ENCODE peak calls at places on chromosomes 12 and 14, in seven cellular contexts. Y is stomach, C is A549, L is ovary, B is spleen, H is IMR-90, J is uterus. F is an unnamed sample. For H3K4me1, the result is how much of the 10 kb centered on the place peaks cover.

GRCh38 chr12:47742253-47742825 is 16.3 kb downstream of the RAPGEF3 start:
- DNase-seq in Y (peak), C (peak), L (no peak), B (peak), H (no peak), J (peak), F (no peak)

GRCh38 chr14:29140059-29140458 is 373.5 kb downstream of the FOXG1 start:
- DNase-seq in Y (no peak), C (no peak), L (no peak), B (no peak), H (no peak), J (no peak), F (no peak)

GRCh38 chr14:50388256-50388931 is 8.3 kb downstream of the CDKL1 start:
- DNase-seq in Y (peak), C (no peak), L (peak), B (peak), H (no peak), J (peak), F (no peak)

GRCh38 chr14:69992564-69992963 is 113.3 kb downstream of the SMOC1 start:
- DNase-seq in Y (no peak), C (no peak), L (no peak), B (no peak), H (no peak), J (no peak), F (no peak)

GRCh38 chr12:102479099-102479887 is 1.1 kb downstream of the IGF1 start:
- DNase-seq in Y (no peak), C (no peak), L (no peak), B (no peak), H (no peak), J (no peak), F (no peak)

GRCh38 chr12:46266382-46266791 is 2.5 kb downstream of the SLC38A1 start:
- DNase-seq in Y (no peak), C (peak), L (no peak), B (no peak), H (peak), J (no peak), F (no peak)

GRCh38 chr12:51381226-51382079 is 9.8 kb downstream of the GALNT6 start:
- DNase-seq in Y (no peak), C (no peak), L (peak), B (no peak), H (peak), J (no peak), F (no peak)

GRCh38 chr14:98926151-98926550 is 345.8 kb downstream of the BCL11B start:
- DNase-seq in Y (no peak), C (no peak), L (no peak), B (peak), H (no peak), J (no peak), F (no peak)

GRCh38 chr12:75877588-75878381 is 153.8 kb downstream of the PHLDA1 start:
- DNase-seq in Y (no peak), C (no peak), L (peak), B (no peak), H (peak), J (no peak), F (no peak)

GRCh38 chr14:33799705-33800269 is 151.1 kb downstream of the EGLN3 start:
- DNase-seq in Y (no peak), C (no peak), L (no peak), B (no peak), H (no peak), J (no peak), F (no peak)

GRCh38 chr14:54374117-54374884 is 22.5 kb upstream of the CDKN3 start:
- DNase-seq in Y (no peak), C (no peak), L (no peak), B (no peak), H (peak), J (no peak), F (no peak)

GRCh38 chr12:57370084-57370483 is 60.8 kb downstream of the R3HDM2 start:
- DNase-seq in Y (no peak), C (no peak), L (no peak), B (no peak), H (no peak), J (no peak), F (no peak)
- TF ChIP-seq POLR2A in Y (no peak), C (no peak), L (no peak), B (no peak), H (no peak), J (no peak), F (no peak)

GRCh38 chr12:57241556-57242310 is 9.3 kb downstream of the STAC3 start:
- DNase-seq in Y (no peak), C (no peak), L (no peak), B (peak), H (no peak), J (no peak), F (no peak)

GRCh38 chr12:57242329-57242690 is 8.7 kb downstream of the STAC3 start:
- DNase-seq in Y (peak), C (no peak), L (no peak), B (peak), H (no peak), J (no peak), F (peak)

GRCh38 chr12:57239587-57240068 is 10.1 kb downstream of the SHMT2 start:
- DNase-seq in Y (no peak), C (no peak), L (no peak), B (no peak), H (no peak), J (no peak), F (no peak)

GRCh38 chr12:57240069-57240921 is 10.7 kb downstream of the STAC3 start:
- DNase-seq in Y (peak), C (peak), L (no peak), B (peak), H (peak), J (no peak), F (peak)

DNA sequence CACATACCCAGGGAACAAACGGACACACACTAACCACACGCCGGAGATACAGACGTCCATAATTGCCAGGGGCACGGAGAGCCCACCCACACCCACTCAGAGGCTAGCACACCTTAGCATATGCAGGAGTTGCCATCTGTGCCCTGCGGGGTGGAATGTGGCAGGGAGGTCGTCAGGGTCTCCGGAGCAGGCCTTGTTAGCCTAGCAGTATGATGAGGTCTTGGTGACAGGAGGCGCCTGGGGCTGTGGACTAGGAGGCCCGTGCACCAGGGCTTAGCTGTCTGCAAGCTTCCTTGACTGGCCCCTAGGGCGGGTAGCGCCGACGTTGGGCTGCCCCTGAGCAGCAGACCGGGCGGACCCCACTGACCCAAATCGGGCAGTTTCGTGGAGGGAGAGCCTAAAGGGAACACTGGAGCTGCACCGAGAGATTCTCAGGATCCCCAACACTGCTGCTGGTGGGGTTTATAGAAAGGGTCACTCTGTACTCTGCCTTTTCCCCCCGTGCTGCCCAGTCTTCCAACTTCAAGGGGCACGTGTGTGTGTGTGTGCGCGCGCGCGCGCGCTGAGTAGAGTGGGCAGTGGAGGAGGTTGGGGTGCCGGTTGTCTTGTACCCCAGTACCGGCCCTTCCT is 9.9 kb downstream of the STAC3 start:
- DNase-seq in Y (no peak), C (peak), L (no peak), B (peak), H (no peak), J (no peak), F (peak)
- H3K4me1 ChIP-seq in Y (half or more), C (under half), L (under half), B (half or more), H (under half), J (under half), F (under half)

GRCh38 chr12:69733638-69734037 is 5.0 kb upstream of the RAB3IP start:
- DNase-seq in Y (no peak), C (no peak), L (no peak), B (no peak), H (no peak), J (no peak), F (no peak)

GRCh38 chr12:69744109-69744508 is 5.4 kb downstream of the RAB3IP start:
- DNase-seq in Y (no peak), C (no peak), L (no peak), B (no peak), H (no peak), J (no peak), F (no peak)

GRCh38 chr12:69738351-69739286 is at the start of gene RAB3IP:
- DNase-seq in Y (peak), C (peak), L (peak), B (peak), H (peak), J (peak), F (peak)

GRCh38 chr12:69739287-69740191 is 879 bp downstream of the RAB3IP start:
- DNase-seq in Y (peak), C (peak), L (peak), B (peak), H (peak), J (peak), F (peak)
- TF ChIP-seq POLR2A in Y (no peak), C (no peak), L (no peak), B (no peak), H (no peak), J (no peak), F (no peak)

DNA sequence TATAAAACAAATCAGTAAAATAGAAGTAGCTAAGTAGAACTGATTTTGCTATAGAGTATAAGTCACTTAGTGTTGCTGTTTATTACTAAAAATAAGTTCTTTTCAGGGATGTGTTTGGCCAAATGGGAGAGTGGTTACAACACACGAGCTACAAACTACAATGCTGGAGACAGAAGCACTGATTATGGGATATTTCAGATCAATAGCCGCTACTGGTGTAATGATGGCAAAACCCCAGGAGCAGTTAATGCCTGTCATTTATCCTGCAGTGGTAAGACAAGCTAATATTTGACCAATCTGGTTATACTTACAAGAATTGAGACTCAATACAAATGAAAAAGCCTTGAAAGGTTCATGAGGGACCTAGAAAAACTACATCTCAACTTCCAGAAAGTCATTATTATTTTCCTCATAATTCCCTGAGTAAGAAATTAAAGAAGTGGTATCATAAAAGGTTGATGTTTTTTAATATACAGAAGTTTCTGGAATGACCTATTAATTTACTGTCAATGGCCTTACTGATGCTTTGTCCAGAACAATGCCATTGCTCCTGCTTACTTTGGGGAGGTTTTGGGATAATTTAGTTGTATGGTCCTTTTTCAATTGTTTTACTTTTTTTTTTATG is 1.9 kb downstream of the LYZ start:
- DNase-seq in Y (no peak), C (no peak), L (no peak), B (no peak), H (no peak), J (no peak), F (no peak)
- H3K4me1 ChIP-seq in Y (under half), C (under half), L (under half), B (under half), H (under half), J (under half), F (under half)

DNA sequence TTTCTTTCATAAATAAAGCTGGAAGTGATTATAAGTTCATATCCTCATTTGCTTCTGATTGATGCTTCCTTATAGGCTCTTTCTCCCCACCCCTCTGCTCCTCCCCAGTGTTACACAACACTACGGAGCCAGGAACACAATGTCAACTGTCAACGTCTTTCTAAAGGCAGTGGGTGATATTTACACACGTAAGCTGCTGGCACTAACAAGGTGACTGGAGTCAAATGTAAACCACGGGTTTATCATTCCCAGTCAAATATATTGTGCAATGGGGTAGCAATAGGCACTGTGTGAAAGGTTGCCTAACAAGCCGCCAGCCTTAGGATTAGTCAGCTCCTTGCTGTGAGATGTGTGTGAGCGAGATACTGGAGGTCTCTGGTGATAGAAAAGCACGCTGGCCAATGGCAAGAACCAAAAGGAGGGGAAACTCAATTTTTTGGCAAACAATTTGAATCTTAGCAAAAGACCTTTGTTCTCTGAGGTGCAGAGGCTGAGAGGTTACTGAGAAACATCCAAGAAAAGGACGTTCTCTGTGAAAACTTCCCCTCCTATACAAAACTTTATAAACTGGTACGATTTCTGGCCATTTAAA is 22.1 kb upstream of the HECTD1 start:
- DNase-seq in Y (peak), C (peak), L (peak), B (no peak), H (peak), J (no peak), F (peak)
- TF ChIP-seq POLR2A in Y (no peak), C (no peak), L (no peak), B (no peak), H (no peak), J (no peak), F (no peak)

GRCh38 chr14:101719045-101719645 is 42.4 kb upstream of the PPP2R5C start:
- DNase-seq in Y (peak), C (no peak), L (no peak), B (no peak), H (no peak), J (no peak), F (peak)
- H3K4me1 ChIP-seq in Y (under half), C (under half), L (under half), B (half or more), H (under half), J (under half), F (under half)